ENCODE peak calls at places on chromosome 18, in six cellular contexts. Y is right lobe of liver; W is effector memory CD4-positive, alpha-beta T cell; N is ovary; Z is upper lobe of right lung; T is fibroblast of lung. B is an unnamed sample.

GRCh38 chr18:27004056-27004829 is 138.7 kb upstream of the AQP4 start:
- DNase-seq in Y (no peak), W (no peak), N (no peak), Z (no peak), T (peak; percentile 6), B (no peak)

GRCh38 chr18:59697236-59697932 is at the start of gene CCBE1:
- DNase-seq in Y (peak; percentile 66), W (no peak), N (peak; percentile 89), Z (peak; percentile 88), T (peak; percentile 71), B (peak; percentile 42)

GRCh38 chr18:68604256-68604655 is 110.7 kb downstream of the TMX3 start:
- DNase-seq in Y (no peak), W (no peak), N (no peak), Z (no peak), T (peak; percentile 6), B (no peak)

GRCh38 chr18:34311468-34311867 is 86.8 kb upstream of the NOL4 start:
- DNase-seq in Y (no peak), W (no peak), N (no peak), Z (no peak), T (no peak), B (no peak)

GRCh38 chr18:9474103-9474982 is 970 bp upstream of the RALBP1 start:
- DNase-seq in Y (peak; percentile 86), W (no peak), N (peak; percentile 27), Z (no peak), T (peak; percentile 88), B (no peak)

GRCh38 chr18:10329116-10329515 is 125.3 kb upstream of the APCDD1 start:
- DNase-seq in Y (no peak), W (no peak), N (no peak), Z (no peak), T (peak; percentile 44), B (no peak)

GRCh38 chr18:48996901-48997463 is 46.2 kb upstream of the SMAD7 start:
- DNase-seq in Y (no peak), W (peak; percentile 25), N (no peak), Z (no peak), T (peak; percentile 91), B (no peak)

GRCh38 chr18:55387139-55387984 is 200.6 kb downstream of the TCF4 start:
- DNase-seq in Y (no peak), W (no peak), N (no peak), Z (no peak), T (peak; percentile 38), B (no peak)

GRCh38 chr18:11902522-11903292 is 5.4 kb downstream of the MPPE1 start:
- DNase-seq in Y (no peak), W (no peak), N (no peak), Z (no peak), T (peak; percentile 75), B (no peak)

GRCh38 chr18:30675493-30675892 is 367.0 kb downstream of the DSC3 start:
- DNase-seq in Y (no peak), W (no peak), N (no peak), Z (no peak), T (no peak), B (no peak)

GRCh38 chr18:36017232-36017631 is 44.8 kb downstream of the RMP24 start:
- DNase-seq in Y (no peak), W (no peak), N (no peak), Z (no peak), T (no peak), B (no peak)

GRCh38 chr18:63346031-63346430 is 21.0 kb downstream of the KDSR start:
- DNase-seq in Y (no peak), W (no peak), N (no peak), Z (no peak), T (peak; percentile 6), B (no peak)

GRCh38 chr18:48629730-48630324 is 91.0 kb downstream of the CTIF start:
- DNase-seq in Y (no peak), W (no peak), N (no peak), Z (peak; percentile 10), T (peak; percentile 99), B (no peak)

GRCh38 chr18:2982452-2983172 is 30.3 kb downstream of the LPIN2 start:
- DNase-seq in Y (peak; percentile 74), W (no peak), N (no peak), Z (no peak), T (no peak), B (peak; percentile 50)

GRCh38 chr18:55384551-55385275 is 203.3 kb downstream of the TCF4 start:
- DNase-seq in Y (no peak), W (no peak), N (no peak), Z (no peak), T (peak; percentile 45), B (no peak)

GRCh38 chr18:68428666-68429065 is 286.2 kb downstream of the TMX3 start:
- DNase-seq in Y (no peak), W (no peak), N (no peak), Z (no peak), T (peak; percentile 57), B (no peak)

GRCh38 chr18:60027397-60027796 is 127.6 kb downstream of the PMAIP1 start:
- DNase-seq in Y (no peak), W (no peak), N (no peak), Z (no peak), T (no peak), B (no peak)

GRCh38 chr18:14179306-14179705 is 47.1 kb upstream of the ZNF519 start:
- DNase-seq in Y (no peak), W (no peak), N (no peak), Z (no peak), T (no peak), B (no peak)

GRCh38 chr18:48957136-48957535 is 6.4 kb upstream of the SMAD7 start:
- DNase-seq in Y (no peak), W (no peak), N (no peak), Z (no peak), T (no peak), B (no peak)

GRCh38 chr18:43578636-43579203 is 301.4 kb upstream of the SYT4 start:
- DNase-seq in Y (no peak), W (no peak), N (no peak), Z (no peak), T (peak; percentile 23), B (no peak)

GRCh38 chr18:64095056-64095455 is 53.8 kb downstream of the LINC00305 start:
- DNase-seq in Y (no peak), W (no peak), N (no peak), Z (no peak), T (no peak), B (no peak)

GRCh38 chr18:61851940-61852451 is 40.8 kb downstream of the RNF152 start:
- DNase-seq in Y (no peak), W (no peak), N (no peak), Z (no peak), T (peak; percentile 61), B (no peak)

GRCh38 chr18:32868424-32868823 is 95.6 kb upstream of the KLHL14 start:
- DNase-seq in Y (no peak), W (no peak), N (no peak), Z (no peak), T (no peak), B (no peak)

GRCh38 chr18:64886995-64887394 is 738.1 kb upstream of the LINC00305 start:
- DNase-seq in Y (no peak), W (no peak), N (no peak), Z (no peak), T (no peak), B (no peak)

GRCh38 chr18:23054553-23054952 is 80.7 kb upstream of the CABLES1 start:
- DNase-seq in Y (no peak), W (no peak), N (no peak), Z (no peak), T (no peak), B (no peak)

GRCh38 chr18:42437646-42438045 is 482.6 kb downstream of the PIK3C3 start:
- DNase-seq in Y (peak; percentile 19), W (no peak), N (no peak), Z (no peak), T (peak; percentile 80), B (peak; percentile 34)

GRCh38 chr18:26119246-26119645 is 14.4 kb upstream of the PSMA8 start:
- DNase-seq in Y (no peak), W (no peak), N (no peak), Z (no peak), T (peak; percentile 6), B (no peak)

GRCh38 chr18:31227497-31228229 is 65.0 kb upstream of the DSC1 start:
- DNase-seq in Y (no peak), W (no peak), N (no peak), Z (no peak), T (peak; percentile 77), B (no peak)

DNA sequence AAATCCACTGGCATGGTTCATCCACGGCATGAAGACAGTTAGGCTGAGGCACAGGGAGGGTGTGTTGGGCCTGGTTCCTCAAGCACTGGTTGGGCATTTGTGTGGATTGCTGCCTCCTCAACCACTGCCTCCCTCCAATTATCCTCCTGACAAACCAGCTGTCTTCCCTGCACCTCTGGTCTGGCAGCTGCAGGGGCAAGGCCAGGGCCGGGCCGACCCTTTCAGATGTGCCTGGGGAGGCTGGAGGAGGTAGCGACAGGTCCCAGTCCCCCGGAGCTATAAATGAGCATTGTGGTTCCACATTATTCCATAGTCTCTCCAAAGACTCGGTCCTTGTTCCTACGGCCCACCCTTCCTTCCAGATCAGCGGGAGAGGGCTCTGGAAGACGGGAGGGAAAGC is 86.2 kb downstream of the MBP start:
- DNase-seq in Y (no peak), W (no peak), N (no peak), Z (no peak), T (no peak), B (no peak)
- H3K4me1 ChIP-seq in Y (no peaks in the 10 kb centered on the region), W (no peaks in the 10 kb centered on the region), N (no peaks in the 10 kb centered on the region), Z (no peaks in the 10 kb centered on the region), T (no peaks in the 10 kb centered on the region), B (no peaks in the 10 kb centered on the region)

DNA sequence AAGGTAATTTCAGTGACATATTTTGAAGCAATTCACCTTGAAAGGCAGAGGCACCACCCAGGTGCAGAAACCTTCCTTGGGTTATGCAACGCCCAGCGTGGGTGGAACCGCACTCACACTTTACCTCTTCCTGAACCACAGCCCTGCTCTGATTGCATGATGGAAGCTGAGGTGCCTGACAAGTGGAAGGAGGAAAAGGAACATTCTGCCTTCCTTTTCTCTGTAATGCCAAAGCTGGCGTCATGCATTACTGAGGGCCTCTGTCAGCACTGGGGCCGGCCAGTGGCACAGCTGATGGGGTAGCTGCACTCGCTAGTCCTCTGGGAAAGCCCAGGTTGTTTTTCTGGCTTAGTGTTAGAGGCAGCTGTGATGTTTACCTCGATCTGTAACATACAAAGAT is 266.5 kb downstream of the NEDD4L start:
- DNase-seq in Y (peak; percentile 38), W (peak; percentile 14), N (no peak), Z (peak; percentile 91), T (peak; percentile 63), B (peak; percentile 89)
- H3K4me1 ChIP-seq in Y (no peaks in the 10 kb centered on the region), W (peaks cover 22% of the 10 kb centered on the region), N (peaks cover 2% of the 10 kb centered on the region), Z (peaks cover 29% of the 10 kb centered on the region), T (peaks cover 2% of the 10 kb centered on the region), B (peaks cover 74% of the 10 kb centered on the region)

GRCh38 chr18:74290831-74291770 is 662 bp downstream of the CYB5A start:
- DNase-seq in Y (peak; percentile 56), W (no peak), N (peak; percentile 58), Z (peak; percentile 88), T (no peak), B (peak; percentile 86)
- H3K4me1 ChIP-seq in Y (no peaks in the 10 kb centered on the region), W (peaks cover 7% of the 10 kb centered on the region), N (peaks cover 8% of the 10 kb centered on the region), Z (peaks cover 34% of the 10 kb centered on the region), T (peaks cover 2% of the 10 kb centered on the region), B (peaks cover 48% of the 10 kb centered on the region)

DNA sequence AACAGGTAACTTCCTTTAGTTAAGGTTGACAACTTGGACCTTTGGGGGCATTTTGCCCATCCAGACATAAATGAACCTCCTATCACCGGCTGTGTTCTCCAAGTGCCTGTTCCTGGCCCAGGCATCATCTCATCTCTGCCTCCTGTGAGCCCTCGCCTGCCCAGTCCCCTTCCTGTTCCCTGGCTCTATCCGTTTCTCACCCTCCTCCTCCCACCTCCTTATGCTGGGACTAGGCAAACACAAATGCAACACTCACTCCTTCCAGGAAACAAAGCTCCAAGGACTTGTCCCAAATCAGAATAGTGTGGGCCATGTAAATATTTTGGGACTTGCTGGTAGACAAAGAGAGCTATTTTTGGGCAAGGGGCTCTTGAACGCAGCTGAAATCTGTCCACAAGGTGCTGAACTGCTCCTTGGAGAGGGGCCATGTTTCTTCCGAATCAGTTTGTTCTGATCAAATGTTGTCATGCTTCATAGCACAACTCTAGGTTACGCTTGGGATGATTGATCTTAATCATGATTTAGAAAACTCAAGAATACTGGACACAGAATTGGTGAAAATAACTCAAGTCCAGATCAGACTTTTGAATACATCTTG is 25.3 kb downstream of the MBP start:
- DNase-seq in Y (no peak), W (no peak), N (no peak), Z (no peak), T (peak; percentile 24), B (no peak)
- H3K4me1 ChIP-seq in Y (peaks cover 7% of the 10 kb centered on the region), W (peaks cover 76% of the 10 kb centered on the region), N (peaks cover 30% of the 10 kb centered on the region), Z (peaks cover 87% of the 10 kb centered on the region), T (peaks cover 27% of the 10 kb centered on the region), B (peaks cover 10% of the 10 kb centered on the region)

B was measured in body of pancreas.